ENCODE peak calls at places on chromosomes 1 and 21, in eight cellular contexts. P is fibroblast of lung, W is dorsolateral prefrontal cortex, R is lower leg skin, U is sigmoid colon, Y is K562, D is hepatocyte, T is cardiac fibroblast. J is an unnamed sample.

GRCh38 chr1:52970149-52970548 is 43.1 kb downstream of the SCP2 start:
- DNase-seq in P (peak), T (peak), R (no peak), Y (peak), U (no peak), D (peak), W (no peak), J (peak)

GRCh38 chr1:208243522-208243850 is 698 bp downstream of the PLXNA2 start:
- DNase-seq in Y (no peak), W (no peak), U (no peak), R (no peak), P (peak), T (no peak), D (no peak), J (no peak)

GRCh38 chr1:150836129-150836773 is 28.2 kb upstream of the CTSK start:
- DNase-seq in P (peak), R (no peak), D (peak), Y (no peak), W (no peak), U (no peak), T (peak), J (peak)

GRCh38 chr21:38505654-38506523 is 7.6 kb upstream of the ERG start:
- DNase-seq in W (no peak), Y (peak), P (peak), U (no peak), R (no peak), D (peak), T (peak), J (peak)

GRCh38 chr1:86394416-86394815 is 1.7 kb downstream of the ODF2L start:
- DNase-seq in Y (no peak), P (peak), W (no peak), T (peak), R (no peak), D (no peak), U (no peak), J (peak)

GRCh38 chr1:60388092-60388987 is 314.8 kb upstream of the C1orf87 start:
- DNase-seq in U (no peak), T (peak), R (no peak), P (peak), D (no peak), W (no peak), Y (no peak), J (peak)

GRCh38 chr21:41373769-41374168 is 11.9 kb downstream of the MX2 start:
- DNase-seq in R (peak), U (no peak), W (no peak), Y (no peak), P (no peak), D (no peak), T (no peak), J (no peak)

GRCh38 chr1:58816747-58817221 is 32.9 kb upstream of the JUN start:
- DNase-seq in P (peak), W (no peak), Y (no peak), T (peak), U (no peak), D (no peak), R (no peak), J (peak)

GRCh38 chr1:58524353-58524945 is 22.1 kb downstream of the OMA1 start:
- DNase-seq in R (no peak), Y (no peak), U (no peak), P (no peak), W (no peak), T (peak), D (no peak), J (peak)

GRCh38 chr1:84762664-84763063 is 72.4 kb upstream of the SSX2IP start:
- DNase-seq in P (peak), U (no peak), R (no peak), T (peak), W (no peak), Y (no peak), D (no peak), J (no peak)

GRCh38 chr1:72115290-72115689 is 167.0 kb downstream of the NEGR1 start:
- DNase-seq in Y (no peak), U (no peak), R (no peak), W (no peak), D (no peak), P (no peak), T (no peak), J (no peak)

GRCh38 chr1:228398741-228399461 is 7.7 kb downstream of the TRIM11 start:
- DNase-seq in P (no peak), U (peak), Y (no peak), W (no peak), T (no peak), D (no peak), R (peak), J (no peak)

GRCh38 chr1:109488201-109488600 is 4.5 kb downstream of the ATXN7L2 start:
- DNase-seq in U (no peak), P (no peak), Y (peak), W (no peak), R (no peak), D (no peak), T (no peak), J (peak)

GRCh38 chr1:224205438-224205840 is 22.4 kb downstream of the DEGS1 start:
- DNase-seq in U (no peak), P (peak), T (peak), W (no peak), Y (peak), D (peak), R (no peak), J (peak)

GRCh38 chr1:31696246-31696645 is 7.6 kb downstream of the COL16A1 start:
- DNase-seq in D (no peak), W (no peak), Y (no peak), P (no peak), R (no peak), U (peak), T (no peak), J (no peak)

GRCh38 chr1:228770779-228771223 is 35.5 kb downstream of the RHOU start:
- DNase-seq in U (no peak), W (no peak), D (no peak), R (no peak), T (no peak), Y (no peak), P (no peak), J (no peak)

GRCh38 chr1:98739762-98740161 is 78.2 kb downstream of the SNX7 start:
- DNase-seq in R (no peak), P (no peak), D (no peak), W (no peak), T (no peak), Y (no peak), U (no peak), J (peak)

GRCh38 chr1:38872401-38873026 is 634 bp downstream of the MYCBP start:
- DNase-seq in W (no peak), R (no peak), Y (peak), T (peak), D (peak), P (peak), U (no peak), J (peak)

GRCh38 chr1:241355311-241356010 is 1.5 kb downstream of the RGS7 start:
- DNase-seq in P (no peak), Y (no peak), W (no peak), R (no peak), D (no peak), T (no peak), U (no peak), J (no peak)

GRCh38 chr1:84946631-84947030 is 50.3 kb downstream of the MCOLN2 start:
- DNase-seq in U (no peak), D (no peak), T (no peak), W (no peak), Y (no peak), R (no peak), P (peak), J (no peak)

GRCh38 chr1:80988896-80989295 is 811.8 kb upstream of the ADGRL2 start:
- DNase-seq in D (no peak), W (no peak), T (peak), Y (no peak), U (no peak), R (no peak), P (peak), J (peak)

GRCh38 chr1:223183268-223183862 is 40.3 kb upstream of the TLR5 start:
- DNase-seq in R (no peak), W (no peak), D (no peak), T (no peak), U (no peak), Y (no peak), P (no peak), J (peak)

GRCh38 chr1:63327417-63328139 is 5.2 kb downstream of the FOXD3 start:
- DNase-seq in W (no peak), D (peak), Y (peak), R (peak), T (peak), U (peak), P (peak), J (peak)

GRCh38 chr1:64135501-64136245 is 67.8 kb upstream of the UBE2U start:
- DNase-seq in P (peak), R (no peak), T (no peak), U (no peak), W (no peak), Y (no peak), D (no peak), J (peak)

GRCh38 chr1:207787776-207788175 is 35.9 kb downstream of the CD46 start:
- DNase-seq in W (no peak), Y (no peak), R (no peak), P (peak), D (no peak), T (no peak), U (no peak), J (peak)

GRCh38 chr1:213335084-213335483 is 284.0 kb downstream of the RPS6KC1 start:
- DNase-seq in D (no peak), U (no peak), W (no peak), T (no peak), R (no peak), P (no peak), Y (no peak), J (no peak)
- TF ChIP-seq CTCF in D (no peak), U (no peak), W (no peak), T (no peak), R (no peak), P (no peak), Y (no peak), J (no peak)

DNA sequence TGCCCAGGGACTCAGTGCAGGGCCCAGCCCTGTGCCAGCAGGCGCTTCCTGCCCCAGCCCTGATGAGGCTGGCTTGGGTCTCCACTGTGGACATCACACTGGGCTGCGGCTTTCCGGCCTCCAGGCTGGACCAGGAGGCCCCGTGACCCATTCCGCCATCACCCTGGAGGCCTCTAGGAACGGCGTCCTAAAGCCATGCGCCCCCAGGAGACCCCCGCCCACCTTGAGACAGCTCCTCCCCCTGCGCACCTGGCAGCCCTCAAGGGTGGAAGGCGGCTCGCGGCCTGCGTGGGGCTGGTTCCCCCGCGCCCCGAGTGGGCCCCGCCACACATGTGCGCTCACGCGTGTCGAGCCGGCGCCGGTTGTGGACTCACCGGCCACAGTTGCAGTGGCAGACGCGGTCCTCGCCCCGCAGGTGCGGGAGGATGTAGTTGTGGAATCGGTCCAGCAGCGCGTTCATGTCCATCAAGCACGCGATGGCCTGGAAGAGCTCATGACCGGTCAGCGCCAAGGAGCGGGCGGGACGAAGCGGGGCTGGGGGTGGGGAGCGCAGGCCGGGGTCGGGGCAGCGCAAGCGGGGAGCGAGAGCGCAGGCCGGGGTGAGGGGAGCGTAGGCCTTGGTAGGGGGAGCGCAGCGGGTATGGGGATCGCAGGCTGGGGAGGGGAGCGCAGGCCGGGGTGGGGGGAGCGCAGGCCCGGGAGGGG is 962 bp downstream of the TMEM240 start:
- DNase-seq in D (peak), P (peak), R (no peak), U (peak), W (peak), Y (no peak), T (peak), J (peak)
- H3K4me3 ChIP-seq in D (peak), P (peak), R (peak), U (peak), W (peak), Y (no peak), T (peak), J (peak)

DNA sequence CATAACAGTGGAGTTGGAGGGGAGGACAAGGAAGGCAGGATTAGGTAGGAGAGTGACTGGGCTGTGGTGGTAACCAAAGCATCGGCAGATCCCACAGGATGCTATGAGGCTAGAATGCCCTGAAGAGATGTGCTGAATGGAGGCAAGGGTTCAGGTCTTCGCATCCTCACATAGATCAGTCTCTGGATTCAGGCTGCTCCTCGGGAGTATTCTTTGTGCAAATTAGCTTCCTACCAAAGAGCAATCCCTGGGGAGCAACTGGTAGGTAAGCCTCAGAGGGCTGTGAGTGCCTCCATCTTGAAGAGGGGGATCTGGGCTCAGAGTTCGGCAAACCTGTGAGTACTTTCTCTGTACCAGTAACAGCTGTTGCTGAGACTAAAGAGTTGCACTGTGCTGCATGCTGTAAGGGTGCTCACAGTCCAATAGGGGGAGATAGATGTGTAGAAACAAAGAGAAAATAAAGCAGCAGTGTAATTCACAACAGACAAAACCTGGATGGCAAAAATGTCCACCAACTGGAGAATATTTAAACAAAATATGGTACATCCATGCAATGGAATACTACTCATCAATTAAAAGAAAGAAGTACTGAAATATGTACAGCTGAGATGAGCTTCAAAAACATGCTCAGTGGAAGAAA is 322.4 kb upstream of the DEPDC1 start:
- DNase-seq in P (peak), R (no peak), T (peak), D (peak), Y (no peak), U (no peak), W (no peak), J (peak)
- TF ChIP-seq CTCF in P (peak), R (no peak), T (peak), D (peak), Y (no peak), U (peak), W (peak), J (peak)

DNA sequence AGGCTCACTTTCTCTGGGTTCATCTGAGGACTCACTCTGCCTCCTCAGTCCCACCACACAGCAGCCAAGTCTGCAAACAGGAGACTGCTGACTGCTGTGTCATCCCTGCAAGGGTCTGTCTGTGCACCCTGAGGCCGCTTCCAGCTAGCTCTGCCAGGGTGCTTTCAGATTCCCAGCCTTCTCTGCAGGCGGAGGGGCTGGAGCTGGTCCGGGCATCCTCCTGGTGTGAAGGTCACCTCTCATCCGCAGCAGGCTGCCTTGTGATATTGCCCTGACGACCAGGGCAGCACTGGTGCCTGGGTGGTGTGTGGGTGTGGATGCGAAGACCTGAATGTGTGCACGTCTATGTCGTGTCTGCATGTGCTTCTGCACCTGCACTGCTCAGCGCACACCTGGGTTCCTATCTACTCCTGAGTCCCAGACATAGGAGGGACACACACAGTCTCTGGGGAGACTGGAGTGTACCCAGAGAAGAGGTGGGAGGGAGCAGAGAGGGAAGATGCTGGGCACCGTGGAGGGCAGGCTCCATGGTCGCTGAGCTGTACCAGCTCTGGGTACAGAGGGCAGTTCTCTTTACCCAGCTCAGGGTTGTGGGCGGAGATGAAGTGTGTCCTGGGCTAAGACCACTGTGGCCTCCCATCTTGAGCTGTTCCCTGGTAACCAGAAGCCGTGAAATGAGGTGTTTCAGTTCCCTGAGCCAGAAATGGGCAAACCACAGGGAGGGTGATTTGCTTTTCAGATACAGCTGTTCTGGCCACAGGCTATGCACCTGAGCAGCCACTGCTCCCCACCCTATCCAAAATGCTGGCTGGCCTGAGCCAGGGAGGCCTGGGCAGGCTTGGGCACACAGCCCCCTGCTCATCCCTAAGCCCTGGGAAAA is 160.9 kb upstream of the CSF3R start:
- DNase-seq in R (no peak), W (no peak), D (no peak), T (no peak), Y (no peak), P (no peak), U (no peak), J (no peak)
- H3K4me3 ChIP-seq in R (no peak), W (no peak), D (no peak), T (no peak), Y (no peak), P (no peak), U (no peak), J (no peak)

GRCh38 chr1:35726814-35727433 is 8.2 kb upstream of the C1orf216 start:
- DNase-seq in U (no peak), P (peak), D (peak), R (peak), W (peak), Y (peak), T (peak), J (peak)
- TF ChIP-seq CTCF in U (peak), P (peak), D (peak), R (no peak), W (peak), Y (peak), T (peak), J (peak)

GRCh38 chr1:209805341-209805781 is 581 bp downstream of the IRF6 start:
- DNase-seq in U (no peak), W (no peak), Y (no peak), D (peak), T (no peak), P (no peak), R (no peak), J (no peak)
- H3K4me3 ChIP-seq in U (peak), W (no peak), Y (no peak), D (peak), T (peak), P (no peak), R (peak), J (no peak)

DNA sequence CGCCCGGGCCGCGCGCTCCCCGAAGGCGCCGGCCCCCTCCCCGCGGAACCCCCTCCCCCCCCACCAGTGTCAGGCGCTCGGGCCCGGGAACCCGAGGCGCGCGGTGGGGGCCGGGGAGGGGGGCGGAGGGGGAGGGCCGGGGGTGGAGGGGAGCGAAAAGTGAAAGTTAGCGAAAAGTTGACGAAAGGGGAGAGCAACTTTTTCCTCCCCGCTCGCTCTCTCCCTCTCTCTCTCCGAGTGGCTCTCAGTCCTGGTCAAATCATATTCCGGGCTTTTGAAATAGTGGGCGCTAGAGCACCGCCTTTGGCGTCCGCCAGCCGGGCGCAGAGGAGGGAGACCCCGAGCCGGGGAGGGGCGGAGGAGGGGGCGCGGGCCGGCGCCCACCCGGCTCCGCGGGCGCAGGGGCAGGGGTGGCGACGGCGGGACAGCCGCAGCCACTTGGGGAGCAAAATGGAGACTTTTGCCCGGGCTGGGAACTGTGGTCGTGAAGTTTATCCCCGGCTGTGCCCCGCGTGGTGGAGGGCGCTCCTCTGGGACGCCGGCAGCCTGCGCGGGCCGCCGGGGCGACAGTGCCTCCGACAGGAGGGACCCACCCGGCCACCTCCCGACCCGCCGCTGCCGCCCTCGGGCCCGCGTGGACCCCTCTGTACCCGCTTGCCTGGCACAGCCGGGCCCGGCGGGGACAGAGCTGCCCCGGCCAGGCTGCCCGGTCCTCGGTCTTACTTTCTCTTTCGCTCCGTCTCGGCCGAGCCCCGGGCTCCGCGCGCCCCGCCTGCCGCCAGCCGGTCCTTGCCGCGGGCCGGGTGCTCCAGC is 694 bp downstream of the PRDM16 start:
- DNase-seq in T (peak), P (peak), Y (no peak), W (no peak), U (peak), R (no peak), D (peak), J (peak)
- TF ChIP-seq CTCF in T (peak), P (peak), Y (no peak), W (peak), U (no peak), R (no peak), D (peak), J (peak)

DNA sequence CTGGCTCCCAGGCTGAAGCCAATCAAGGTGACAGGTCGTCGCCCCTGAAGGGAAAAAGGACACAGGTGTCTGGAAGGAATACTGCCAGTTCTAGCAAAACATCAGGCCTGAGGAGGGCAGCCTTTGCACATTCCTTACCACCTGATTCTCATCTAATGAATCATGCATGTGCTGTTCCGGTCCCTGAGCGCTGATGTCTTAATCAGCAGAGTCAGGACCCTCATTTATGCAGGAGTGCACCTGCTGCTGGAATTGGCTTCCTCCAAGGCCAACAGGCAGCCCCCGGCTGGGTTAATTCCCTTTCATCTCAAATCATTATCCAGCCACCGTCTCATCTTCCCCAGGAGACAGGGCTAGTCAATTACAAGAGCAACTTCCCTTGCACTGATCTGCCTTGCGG is 62.3 kb downstream of the TMCO4 start:
- DNase-seq in T (peak), P (peak), W (no peak), R (no peak), U (no peak), D (peak), Y (no peak), J (peak)
- H3K4me3 ChIP-seq in T (no peak), P (no peak), W (no peak), R (no peak), U (no peak), D (no peak), Y (no peak), J (no peak)

J was measured in fibroblast of mammary gland.